ENCODE peak calls at places on chromosomes 12 and 14, in seven cellular contexts. C is choroid plexus epithelial cell, X is epithelial cell of esophagus, M is adrenal gland, R is lung, A is fibroblast of mammary gland, F is kidney. I is an unnamed sample.

GRCh38 chr14:53570411-53571387 is 385.9 kb downstream of the BMP4 start:
- DNase-seq in C (no peak), X (peak; percentile 5), M (no peak), R (no peak), A (no peak), F (no peak), I (no peak)

GRCh38 chr14:89004195-89004594 is 179.7 kb downstream of the TTC8 start:
- DNase-seq in C (peak; percentile 66), X (peak; percentile 92), M (no peak), R (no peak), A (peak; percentile 79), F (no peak), I (peak; percentile 76)

GRCh38 chr14:64303471-64303917 is 9.3 kb upstream of the ESR2 start:
- DNase-seq in C (peak; percentile 78), X (peak; percentile 63), M (no peak), R (no peak), A (peak; percentile 69), F (no peak), I (peak; percentile 73)

GRCh38 chr14:79418649-79419415 is 792.5 kb downstream of the DIO2 start:
- DNase-seq in C (no peak), X (no peak), M (no peak), R (no peak), A (no peak), F (no peak), I (no peak)

GRCh38 chr12:132376464-132376830 is 47.1 kb upstream of the GALNT9 start:
- DNase-seq in C (no peak), X (no peak), M (no peak), R (no peak), A (no peak), F (peak; percentile 43), I (no peak)

GRCh38 chr14:92783813-92784431 is 10.2 kb upstream of the GOLGA5 start:
- DNase-seq in C (peak; percentile 86), X (peak; percentile 66), M (no peak), R (no peak), A (peak; percentile 76), F (no peak), I (peak; percentile 74)

GRCh38 chr12:47184813-47185212 is 105.1 kb upstream of the AMIGO2 start:
- DNase-seq in C (peak; percentile 26), X (peak; percentile 96), M (no peak), R (peak; percentile 75), A (no peak), F (no peak), I (no peak)

GRCh38 chr12:100675432-100675831 is 101.9 kb downstream of the GAS2L3 start:
- DNase-seq in C (peak; percentile 81), X (peak; percentile 71), M (peak; percentile 49), R (no peak), A (peak; percentile 79), F (no peak), I (peak; percentile 85)

GRCh38 chr12:21546721-21547120 is 20.6 kb downstream of the SPX start:
- DNase-seq in C (no peak), X (no peak), M (no peak), R (no peak), A (no peak), F (no peak), I (no peak)

GRCh38 chr12:112314981-112315380 is 67.2 kb downstream of the HECTD4 start:
- DNase-seq in C (peak; percentile 63), X (peak; percentile 4), M (no peak), R (no peak), A (no peak), F (no peak), I (no peak)

GRCh38 chr12:113609692-113610469 is 138.2 kb upstream of the LHX5 start:
- DNase-seq in C (no peak), X (no peak), M (no peak), R (no peak), A (no peak), F (no peak), I (no peak)

GRCh38 chr12:124509676-124510300 is 57.6 kb downstream of the NCOR2 start:
- DNase-seq in C (peak; percentile 93), X (peak; percentile 64), M (no peak), R (no peak), A (peak; percentile 73), F (peak; percentile 96), I (peak; percentile 77)

GRCh38 chr14:95547626-95548327 is 12.9 kb downstream of the GLRX5 start:
- DNase-seq in C (peak; percentile 78), X (peak; percentile 56), M (no peak), R (no peak), A (peak; percentile 29), F (no peak), I (peak; percentile 49)

GRCh38 chr12:57148469-57149308 is 1.3 kb upstream of the LRP1-AS start:
- DNase-seq in C (peak; percentile 73), X (peak; percentile 14), M (peak; percentile 60), R (no peak), A (peak; percentile 86), F (peak; percentile 88), I (peak; percentile 77)

GRCh38 chr12:124422142-124422569 is 127.3 kb downstream of the RFLNA start:
- DNase-seq in C (no peak), X (peak; percentile 57), M (peak; percentile 55), R (peak; percentile 68), A (no peak), F (peak; percentile 93), I (no peak)

GRCh38 chr14:30657050-30657449 is 34.9 kb downstream of the SCFD1 start:
- DNase-seq in C (no peak), X (no peak), M (no peak), R (no peak), A (no peak), F (no peak), I (no peak)

GRCh38 chr12:90295858-90296257 is 587.2 kb upstream of the ATP2B1 start:
- DNase-seq in C (no peak), X (no peak), M (no peak), R (no peak), A (no peak), F (no peak), I (no peak)

GRCh38 chr12:54723653-54724256 is 75.6 kb upstream of the DCD start:
- DNase-seq in C (peak; percentile 39), X (peak; percentile 37), M (no peak), R (no peak), A (peak; percentile 35), F (no peak), I (peak; percentile 31)

GRCh38 chr14:81315344-81315743 is 84.8 kb downstream of the STON2 start:
- DNase-seq in C (no peak), X (no peak), M (no peak), R (no peak), A (no peak), F (no peak), I (no peak)

GRCh38 chr12:5099136-5099535 is 55.5 kb downstream of the KCNA5 start:
- DNase-seq in C (no peak), X (no peak), M (no peak), R (no peak), A (no peak), F (no peak), I (no peak)

GRCh38 chr14:67411820-67412421 is at the start of gene PLEK2:
- DNase-seq in C (peak; percentile 40), X (peak; percentile 90), M (peak; percentile 64), R (peak; percentile 65), A (peak; percentile 33), F (peak; percentile 92), I (no peak)

DNA sequence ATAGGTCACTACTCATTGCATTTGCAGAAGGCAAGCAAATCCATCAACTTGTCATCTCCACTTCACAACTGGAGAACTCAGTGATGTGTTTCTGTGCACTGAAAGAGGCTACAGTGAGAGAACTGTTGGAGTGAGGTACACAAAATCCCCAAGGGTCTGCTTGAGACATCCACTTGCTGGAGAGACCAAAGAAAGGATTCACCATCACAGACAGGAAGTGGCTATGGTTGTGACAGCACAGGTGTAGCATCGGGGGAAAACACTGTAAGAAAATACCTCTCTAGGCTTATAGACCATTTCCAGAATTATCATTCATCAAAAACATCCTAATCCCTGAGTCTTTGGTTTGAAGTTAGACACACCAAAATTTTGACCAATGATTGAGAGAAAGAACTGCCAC is 201.3 kb upstream of the OR4E1 start:
- DNase-seq in C (no peak), X (no peak), M (no peak), R (no peak), A (no peak), F (no peak), I (no peak)
- H3K4me3 ChIP-seq in C (no peak overlapping the region), X (no peak overlapping the region), M (no peak overlapping the region), R (no peak overlapping the region), A (no peak overlapping the region), F (no peak overlapping the region), I (no peak overlapping the region)

GRCh38 chr12:77324763-77325468 is 259.5 kb upstream of the E2F7 start:
- DNase-seq in C (peak; percentile 71), X (peak; percentile 83), M (peak; percentile 48), R (peak; percentile 47), A (peak; percentile 66), F (peak; percentile 82), I (peak; percentile 93)

GRCh38 chr12:77324416-77324762 is 259.0 kb upstream of the E2F7 start:
- DNase-seq in C (no peak), X (no peak), M (no peak), R (no peak), A (no peak), F (no peak), I (no peak)

GRCh38 chr12:77328326-77328725 is 263.0 kb upstream of the E2F7 start:
- DNase-seq in C (no peak), X (peak; percentile 60), M (no peak), R (no peak), A (no peak), F (no peak), I (no peak)

GRCh38 chr12:77325505-77325904 is 260.1 kb upstream of the E2F7 start:
- DNase-seq in C (no peak), X (no peak), M (peak; percentile 9), R (no peak), A (no peak), F (no peak), I (no peak)

DNA sequence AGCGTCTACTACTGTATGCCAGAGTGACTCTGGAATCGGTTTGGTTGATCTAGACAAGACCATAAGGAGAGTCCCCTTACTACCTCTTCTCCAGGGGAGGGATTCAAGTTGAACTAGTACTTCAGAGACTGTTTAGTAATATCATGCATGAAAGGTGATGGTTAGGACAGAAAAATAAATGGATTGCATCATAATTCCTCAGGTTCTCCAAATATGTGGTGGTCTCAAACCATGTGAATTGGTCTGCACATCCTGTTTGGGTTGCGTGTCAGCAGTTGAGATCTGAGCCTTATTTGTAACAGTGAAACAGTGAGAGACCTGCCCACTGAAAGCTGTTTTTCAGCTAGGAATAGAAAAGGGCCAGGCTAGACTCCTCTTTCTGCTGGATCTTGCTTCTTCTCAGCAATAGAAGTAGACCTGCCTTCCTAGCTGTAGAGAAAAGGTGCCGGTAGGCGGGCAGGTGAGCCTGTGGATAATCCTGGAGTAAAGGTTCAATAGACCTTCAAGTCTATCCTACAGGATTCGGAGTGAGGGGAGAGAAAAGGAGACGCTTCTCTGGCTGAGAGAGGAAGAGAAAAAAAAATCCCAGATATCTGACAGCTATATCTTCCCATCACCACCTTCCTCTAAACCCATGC is 258.5 kb upstream of the E2F7 start:
- DNase-seq in C (no peak), X (no peak), M (no peak), R (no peak), A (no peak), F (no peak), I (no peak)
- H3K4me3 ChIP-seq in C (no peak overlapping the region), X (no peak overlapping the region), M (peak overlapping the region; percentile 67), R (no peak overlapping the region), A (no peak overlapping the region), F (no peak overlapping the region), I (no peak overlapping the region)

GRCh38 chr14:77306406-77307098 is 14.1 kb downstream of the POMT2 start:
- DNase-seq in C (peak; percentile 36), X (no peak), M (no peak), R (no peak), A (no peak), F (no peak), I (peak; percentile 18)
- H3K4me3 ChIP-seq in C (no peak overlapping the region), X (no peak overlapping the region), M (no peak overlapping the region), R (no peak overlapping the region), A (no peak overlapping the region), F (no peak overlapping the region), I (no peak overlapping the region)

GRCh38 chr14:72952171-72952570 is 25.9 kb downstream of the DCAF4 start:
- DNase-seq in C (no peak), X (no peak), M (no peak), R (no peak), A (no peak), F (no peak), I (no peak)
- H3K4me3 ChIP-seq in C (no peak overlapping the region), X (no peak overlapping the region), M (no peak overlapping the region), R (no peak overlapping the region), A (no peak overlapping the region), F (no peak overlapping the region), I (no peak overlapping the region)